ENCODE peak calls at places on chromosomes 5 and 9, in five cellular contexts. G, Q, N, X and Z are unnamed samples.

GRCh38 chr5:66281309-66281708 is 137.2 kb downstream of the SREK1 start:
- DNase-seq in Q (no peak), N (no peak), X (no peak), G (no peak), Z (no peak)

GRCh38 chr9:126228779-126229444 is 97.7 kb upstream of the MVB12B start:
- DNase-seq in Q (peak; percentile 41), N (peak; percentile 81), G (peak; percentile 77), X (peak; percentile 84), Z (peak; percentile 64)

GRCh38 chr9:130759738-130760137 is 66.2 kb downstream of the EXOSC2 start:
- DNase-seq in G (no peak), X (no peak), N (no peak), Q (no peak), Z (no peak)

GRCh38 chr5:121525731-121526130 is 326.0 kb upstream of the FTMT start:
- DNase-seq in X (no peak), Q (no peak), G (no peak), N (no peak), Z (no peak)

GRCh38 chr9:9790216-9790872 is 822.5 kb downstream of the PTPRD start:
- DNase-seq in N (peak; percentile 6), Q (peak; percentile 3), G (peak; percentile 3), X (no peak), Z (peak; percentile 67)

GRCh38 chr9:82054264-82055015 is 65.9 kb downstream of the SPATA31D1 start:
- DNase-seq in N (no peak), G (no peak), X (no peak), Q (no peak), Z (no peak)

GRCh38 chr5:39352931-39353330 is 11.4 kb downstream of the C9 start:
- DNase-seq in Q (no peak), X (no peak), G (no peak), N (no peak), Z (no peak)

GRCh38 chr5:54087436-54087835 is 222.9 kb downstream of the ARL15 start:
- DNase-seq in G (peak; percentile 65), X (no peak), N (no peak), Q (peak; percentile 40), Z (peak; percentile 72)

GRCh38 chr5:31193591-31194457 is at the start of gene CDH6:
- DNase-seq in G (peak; percentile 34), N (peak; percentile 91), X (no peak), Q (peak; percentile 21), Z (no peak)

GRCh38 chr9:86563350-86563749 is 209.1 kb upstream of the TUT7 start:
- DNase-seq in N (no peak), X (no peak), Q (no peak), G (no peak), Z (no peak)

GRCh38 chr9:86202338-86202882 is 57.0 kb downstream of the C9orf153 start:
- DNase-seq in G (peak; percentile 63), N (peak; percentile 37), X (peak; percentile 13), Q (peak; percentile 38), Z (peak; percentile 54)

GRCh38 chr9:124256517-124257069 is 1.2 kb upstream of the NEK6 start:
- DNase-seq in X (no peak), Q (no peak), N (peak; percentile 78), G (peak; percentile 68), Z (peak; percentile 66)